ENCODE peak calls at places on chromosomes 1 and 21, in six cellular contexts. C, Y, L, Z, N and V are unnamed samples. For H3K4me1, the result is how much of the 10 kb centered on the place peaks cover.

GRCh38 chr1:28236656-28237331 is 870 bp downstream of the ATP5IF1 start:
- DNase-seq in Z (no peak), Y (no peak), N (no peak), L (no peak), C (no peak), V (no peak)

GRCh38 chr1:221035680-221036153 is 156.5 kb downstream of the HLX start:
- DNase-seq in N (no peak), L (peak), Z (peak), Y (no peak), C (peak), V (no peak)

GRCh38 chr1:67149179-67149770 is 14.5 kb upstream of the C1orf141 start:
- DNase-seq in C (peak), L (peak), Y (peak), Z (peak), N (peak), V (no peak)

GRCh38 chr1:7630378-7630777 is 140.7 kb upstream of the VAMP3 start:
- DNase-seq in C (no peak), N (no peak), Y (no peak), L (no peak), Z (no peak), V (no peak)

GRCh38 chr1:77170687-77171086 is 48.5 kb downstream of the PIGK start:
- DNase-seq in Y (no peak), N (no peak), L (peak), Z (no peak), C (no peak), V (no peak)

GRCh38 chr1:75587692-75588091 is 23.2 kb downstream of the SLC44A5 start:
- DNase-seq in Y (no peak), Z (no peak), L (no peak), N (no peak), C (no peak), V (no peak)

GRCh38 chr1:185798505-185798904 is 64.3 kb downstream of the HMCN1 start:
- DNase-seq in Z (no peak), L (no peak), Y (no peak), N (no peak), C (no peak), V (no peak)

GRCh38 chr21:35945089-35945671 is 115.1 kb downstream of the SETD4 start:
- DNase-seq in Z (no peak), L (no peak), N (no peak), C (no peak), Y (no peak), V (no peak)

GRCh38 chr1:211583011-211583995 is 4.3 kb upstream of the SLC30A1 start:
- DNase-seq in N (no peak), Y (no peak), Z (no peak), L (no peak), C (no peak), V (no peak)

GRCh38 chr21:31316488-31317169 is 27.4 kb downstream of the TIAM1 start:
- DNase-seq in Z (peak), N (no peak), C (peak), L (peak), Y (no peak), V (no peak)

GRCh38 chr1:99328171-99328570 is 63.9 kb downstream of the PLPPR4 start:
- DNase-seq in Z (no peak), C (no peak), Y (peak), L (no peak), N (no peak), V (no peak)

GRCh38 chr1:14812189-14812588 is 213.7 kb downstream of the KAZN start:
- DNase-seq in Z (no peak), L (no peak), C (no peak), N (no peak), Y (no peak), V (no peak)

DNA sequence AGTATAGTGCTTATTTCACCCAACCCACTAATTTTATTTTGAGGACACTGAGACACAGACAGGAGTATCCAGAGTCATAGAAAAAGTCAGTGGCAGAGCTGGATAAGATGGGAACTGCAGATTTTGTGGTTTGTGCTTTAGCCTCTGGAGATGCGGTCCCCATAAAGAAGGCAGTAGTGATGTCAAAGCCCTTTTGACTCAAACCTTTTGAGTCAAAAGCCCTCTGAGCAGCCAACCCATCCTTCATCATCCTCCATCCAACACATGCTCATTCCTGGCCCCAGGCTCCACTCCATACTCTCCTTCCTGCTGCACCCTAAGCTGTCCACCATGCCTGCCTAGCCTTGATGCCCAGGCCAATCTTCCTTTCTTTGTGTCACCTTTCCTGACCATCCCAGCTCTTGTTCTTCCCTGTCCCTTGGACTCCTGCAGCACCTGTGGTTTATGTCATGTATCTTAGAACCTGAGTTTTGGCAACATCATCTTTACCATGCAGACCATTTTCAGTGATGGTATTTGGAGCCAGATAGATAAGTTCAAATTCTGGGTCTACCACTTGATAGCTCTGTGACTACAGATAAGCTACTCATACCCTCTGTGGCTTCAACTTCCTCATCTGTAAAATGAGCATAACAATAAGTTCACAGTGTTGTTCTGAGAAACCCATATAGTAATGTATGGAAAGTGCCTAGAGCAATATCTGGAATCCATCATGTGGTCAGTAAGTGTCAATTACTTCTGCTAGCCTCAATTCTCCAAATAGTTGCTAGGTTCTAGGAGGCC is 20.1 kb downstream of the SLAMF1 start:
- DNase-seq in C (no peak), Z (no peak), N (no peak), L (no peak), Y (no peak), V (no peak)
- H3K4me1 ChIP-seq in C (under half), Z (under half), N (under half), L (under half), Y (under half), V (under half)

GRCh38 chr1:1777950-1778826 is at the start of gene NADK:
- DNase-seq in Y (no peak), C (peak), L (peak), Z (peak), N (peak), V (no peak)
- TF ChIP-seq CTCF in Y (no peak), C (no peak), L (no peak), Z (no peak), N (no peak), V (no peak)

DNA sequence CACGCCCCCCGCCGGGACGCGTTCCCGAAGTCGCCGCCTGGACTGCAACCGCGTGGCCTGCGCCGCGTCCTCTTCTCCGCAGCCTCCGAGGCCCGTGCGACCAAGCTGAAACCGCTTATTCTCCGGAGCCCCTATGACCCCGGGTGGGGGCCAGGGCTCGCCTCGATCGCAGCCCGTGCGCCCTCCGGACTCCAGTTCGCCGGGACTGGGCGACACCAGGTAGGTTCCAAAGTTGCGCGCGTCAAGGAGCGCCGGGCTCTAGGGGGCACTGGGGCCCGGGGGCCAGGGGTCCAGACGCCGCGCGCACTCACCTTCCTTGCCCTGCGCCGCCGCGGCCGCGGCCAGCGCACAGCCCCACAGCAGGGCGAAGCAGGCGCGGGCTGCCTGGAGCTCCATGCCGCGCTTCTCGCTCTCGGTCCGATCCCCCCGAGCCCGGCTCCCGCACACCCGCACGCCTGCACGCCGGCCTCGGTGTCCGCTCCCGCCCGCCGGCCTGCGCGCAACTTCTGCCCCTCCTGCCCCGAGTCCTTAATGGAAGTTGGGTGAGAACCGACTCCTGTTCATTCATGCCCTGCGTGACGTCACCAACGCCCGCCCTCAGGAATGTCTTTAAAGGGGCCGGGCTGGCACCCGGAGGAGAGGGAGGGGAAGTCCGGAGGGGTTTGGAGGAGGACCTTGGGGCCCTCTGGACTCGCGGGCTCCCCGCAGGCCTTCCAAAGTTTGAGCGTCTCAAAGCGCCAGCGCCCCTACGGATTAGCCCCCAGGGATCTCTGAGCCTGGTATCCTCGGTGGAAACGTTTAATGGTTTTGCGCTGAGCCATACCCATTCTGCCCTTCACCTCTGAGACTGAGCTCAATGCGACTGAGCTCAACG is at the start of gene EPHA2:
- DNase-seq in N (peak), L (peak), Z (peak), Y (peak), C (peak), V (peak)
- H3K4me1 ChIP-seq in N (half or more), L (under half), Z (half or more), Y (under half), C (half or more), V (under half)

GRCh38 chr1:162844153-162844552 is 16.8 kb downstream of the CCDC190 start:
- DNase-seq in L (no peak), C (no peak), Y (no peak), Z (no peak), N (no peak), V (no peak)

GRCh38 chr1:162849711-162850110 is 11.3 kb downstream of the CCDC190 start:
- DNase-seq in Z (no peak), L (peak), N (no peak), C (no peak), Y (no peak), V (no peak)

GRCh38 chr1:162851341-162851740 is 9.6 kb downstream of the CCDC190 start:
- DNase-seq in L (no peak), Y (no peak), Z (no peak), N (no peak), C (no peak), V (no peak)

GRCh38 chr1:162847839-162848453 is 13.0 kb downstream of the CCDC190 start:
- DNase-seq in Z (peak), N (peak), L (peak), Y (peak), C (peak), V (peak)

DNA sequence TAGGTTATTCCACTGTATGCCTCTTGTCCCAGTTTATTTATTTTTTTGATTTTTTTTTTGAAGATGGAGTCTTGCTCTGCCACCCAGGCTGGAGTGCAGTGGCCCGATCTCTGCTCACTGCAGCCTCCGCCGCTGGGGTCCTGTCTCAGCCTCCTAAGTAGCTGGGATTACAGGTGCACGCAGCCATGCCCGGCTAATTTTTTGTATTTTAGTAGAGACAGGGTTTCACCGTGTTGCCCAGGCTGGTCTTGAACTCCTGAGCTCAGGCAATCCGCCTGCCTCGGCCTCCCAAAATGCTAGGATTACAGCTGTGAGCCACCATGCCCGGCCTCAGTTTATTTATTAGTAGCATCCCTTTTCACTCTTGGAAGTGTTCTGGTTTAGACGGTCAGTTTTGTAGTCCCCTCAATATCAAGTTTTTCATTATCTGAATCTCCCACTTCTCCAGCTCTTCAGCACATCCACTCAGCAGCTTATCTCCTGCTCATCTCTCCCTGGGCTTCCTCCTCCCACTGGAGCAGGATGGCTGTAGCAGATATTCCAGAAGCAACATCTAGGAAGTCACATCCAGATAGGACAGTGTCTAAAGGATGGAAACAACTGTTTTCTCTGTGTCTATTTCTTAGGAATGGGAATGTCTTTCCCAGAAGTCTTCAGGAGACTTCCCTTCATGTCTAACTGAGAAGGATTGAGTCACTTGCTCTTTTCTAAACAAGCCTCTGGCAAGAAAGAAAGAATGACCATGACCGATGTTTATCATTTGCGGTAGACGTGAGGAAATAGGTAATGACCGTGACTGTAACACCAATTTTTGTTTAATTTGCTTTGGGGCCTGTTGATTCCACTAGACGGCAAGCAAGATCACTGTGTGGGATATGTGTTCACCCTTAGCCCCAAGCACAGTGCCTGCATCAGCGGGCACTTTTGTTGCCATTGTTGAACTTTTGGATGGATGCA is 14.4 kb downstream of the CCDC190 start:
- DNase-seq in L (peak), C (no peak), Y (no peak), N (no peak), Z (peak), V (no peak)
- TF ChIP-seq CTCF in L (no peak), C (no peak), Y (no peak), N (no peak), Z (no peak), V (no peak)

GRCh38 chr1:90730247-90731022 is 13.3 kb upstream of the BARHL2 start:
- DNase-seq in N (no peak), C (no peak), L (peak), Y (peak), Z (no peak), V (no peak)

GRCh38 chr1:90729484-90730246 is 12.6 kb upstream of the BARHL2 start:
- DNase-seq in N (no peak), Z (no peak), Y (peak), C (no peak), L (no peak), V (no peak)

GRCh38 chr1:90726716-90727480 is 9.8 kb upstream of the BARHL2 start:
- DNase-seq in N (no peak), L (no peak), Y (peak), C (no peak), Z (no peak), V (no peak)

GRCh38 chr1:90727917-90728655 is 11.0 kb upstream of the BARHL2 start:
- DNase-seq in N (no peak), C (no peak), L (no peak), Y (no peak), Z (no peak), V (no peak)

GRCh38 chr1:90728656-90729257 is 11.7 kb upstream of the BARHL2 start:
- DNase-seq in C (no peak), Y (peak), L (no peak), N (no peak), Z (no peak), V (no peak)
- H3K4me1 ChIP-seq in C (under half), Y (under half), L (under half), N (under half), Z (under half), V (under half)

DNA sequence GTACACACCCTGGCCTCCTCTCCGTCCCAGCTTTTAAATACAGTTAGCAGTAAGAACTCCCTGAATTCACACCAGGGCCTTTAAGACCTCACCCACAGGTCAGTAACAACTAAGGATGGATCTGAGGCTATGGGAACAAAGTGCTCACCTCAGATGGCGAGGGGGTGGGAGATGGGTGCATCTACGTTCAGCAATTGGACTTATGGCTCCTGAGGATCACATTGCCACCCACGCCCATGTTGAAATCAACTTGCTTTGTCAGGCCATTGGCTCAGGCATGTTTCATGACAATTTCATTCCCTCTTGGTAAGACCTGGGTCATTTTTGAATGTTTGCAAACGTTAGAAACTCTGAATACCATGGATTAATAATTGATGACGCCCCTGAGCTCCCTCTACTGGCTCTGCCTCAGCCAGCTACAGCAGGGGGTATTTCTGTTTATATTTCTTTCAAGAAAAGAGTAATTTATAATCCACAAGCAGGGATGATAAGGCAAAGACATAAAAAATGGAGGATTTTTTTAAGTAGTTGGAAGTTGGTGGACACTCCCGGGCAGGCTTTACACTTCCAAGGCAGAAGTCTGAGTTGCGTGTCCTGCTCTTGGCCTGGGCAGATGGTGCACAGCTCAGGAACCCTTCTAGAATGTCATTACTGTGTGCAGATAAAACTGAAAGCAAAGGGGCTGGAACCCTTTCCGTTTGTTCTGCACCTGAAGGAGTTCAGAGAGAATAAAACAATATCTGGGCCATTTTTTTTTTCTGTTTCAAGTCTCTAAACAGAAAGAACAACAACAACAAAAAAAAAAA is 13.7 kb upstream of the LBR start:
- DNase-seq in C (no peak), N (no peak), Y (no peak), L (no peak), Z (no peak), V (no peak)
- TF ChIP-seq CTCF in C (peak), N (peak), Y (peak), L (peak), Z (peak), V (no peak)

DNA sequence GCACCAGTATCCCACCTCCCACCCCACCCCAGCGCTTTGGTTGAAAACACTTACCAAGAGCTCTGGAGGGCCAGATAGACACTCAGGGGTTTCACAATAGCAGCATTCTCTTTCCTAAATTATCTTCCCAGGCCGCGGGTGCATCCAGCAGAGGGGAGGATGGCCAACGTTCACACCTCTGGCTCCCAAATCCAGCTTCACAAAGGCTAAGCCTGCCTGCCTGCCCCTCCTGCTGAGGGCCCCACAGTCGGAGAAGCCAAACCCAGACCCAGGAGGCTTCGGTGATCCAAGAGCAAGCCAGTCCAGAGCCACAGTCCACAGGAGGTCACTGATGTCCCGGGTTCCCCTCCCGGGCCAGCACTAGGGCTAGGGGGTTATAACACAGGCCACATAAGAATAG is 231.9 kb downstream of the TRABD2B start:
- DNase-seq in Z (no peak), N (no peak), Y (no peak), L (no peak), C (no peak), V (no peak)
- H3K4me1 ChIP-seq in Z (under half), N (under half), Y (under half), L (under half), C (under half), V (half or more)

GRCh38 chr1:114758251-114758832 is 558 bp upstream of the CSDE1 start:
- DNase-seq in L (no peak), C (peak), Y (no peak), Z (no peak), N (no peak), V (no peak)
- TF ChIP-seq CTCF in L (no peak), C (no peak), Y (peak), Z (no peak), N (no peak), V (no peak)